ENCODE peak calls at places on chromosomes 16 and 17, in eight cellular contexts. Z is naive thymus-derived CD4-positive, alpha-beta T cell; V is transverse colon; A is effector memory CD4-positive, alpha-beta T cell; J is hepatocyte; O is thoracic aorta; Q is substantia nigra; I is left ventricle myocardium inferior. C is an unnamed sample.

GRCh38 chr17:36940313-36941264 is 3.3 kb downstream of the LHX1 start:
- DNase-seq in Z (no peak), I (no peak), O (no peak), A (no peak), V (no peak), J (no peak), Q (no peak), C (no peak)

GRCh38 chr16:15858921-15859668 is 2.3 kb upstream of the MYH11 start:
- DNase-seq in A (no peak), Z (no peak), J (no peak), I (no peak), V (no peak), Q (no peak), O (no peak), C (no peak)

GRCh38 chr17:57870283-57870635 is 20.4 kb upstream of the MRPS23 start:
- DNase-seq in V (no peak), Z (no peak), J (no peak), Q (no peak), O (no peak), A (no peak), I (no peak), C (no peak)

GRCh38 chr16:67537636-67538591 is 9.3 kb downstream of the RIPOR1 start:
- DNase-seq in O (no peak), V (peak; percentile 73), Q (no peak), J (peak; percentile 79), A (peak; percentile 70), Z (peak; percentile 66), I (peak; percentile 79), C (no peak)

GRCh38 chr16:20768121-20768520 is 4.3 kb downstream of the ACSM3 start:
- DNase-seq in J (no peak), O (no peak), V (no peak), I (no peak), Z (no peak), Q (no peak), A (no peak), C (no peak)

GRCh38 chr17:39650121-39650579 is 13.2 kb downstream of the STARD3 start:
- DNase-seq in Q (no peak), V (no peak), J (no peak), A (no peak), I (no peak), Z (no peak), O (no peak), C (no peak)

GRCh38 chr17:8314797-8315739 is 5.0 kb downstream of the ARHGEF15 start:
- DNase-seq in O (no peak), V (no peak), I (no peak), J (peak; percentile 53), Q (no peak), Z (no peak), A (no peak), C (no peak)

GRCh38 chr16:9053006-9053601 is 38.3 kb upstream of the HAPSTR1 start:
- DNase-seq in V (peak; percentile 49), A (no peak), Q (peak; percentile 3), I (peak; percentile 25), Z (no peak), J (peak; percentile 73), O (peak; percentile 20), C (peak; percentile 33)

GRCh38 chr17:75828741-75829140 is 15.5 kb downstream of the UNC13D start:
- DNase-seq in O (no peak), A (no peak), I (no peak), J (no peak), V (no peak), Q (no peak), Z (no peak), C (no peak)

GRCh38 chr17:75829747-75830146 is 14.5 kb downstream of the UNC13D start:
- DNase-seq in J (no peak), A (no peak), I (no peak), V (no peak), O (no peak), Z (no peak), Q (no peak), C (no peak)

GRCh38 chr17:75826561-75827290 is 17.5 kb downstream of the UNC13D start:
- DNase-seq in V (no peak), O (no peak), Z (no peak), A (no peak), J (no peak), I (no peak), Q (no peak), C (no peak)

GRCh38 chr17:75827291-75828050 is 16.7 kb downstream of the UNC13D start:
- DNase-seq in J (peak; percentile 75), V (peak; percentile 65), O (no peak), Q (peak; percentile 49), I (peak; percentile 76), Z (peak; percentile 66), A (peak; percentile 54), C (peak; percentile 81)

DNA sequence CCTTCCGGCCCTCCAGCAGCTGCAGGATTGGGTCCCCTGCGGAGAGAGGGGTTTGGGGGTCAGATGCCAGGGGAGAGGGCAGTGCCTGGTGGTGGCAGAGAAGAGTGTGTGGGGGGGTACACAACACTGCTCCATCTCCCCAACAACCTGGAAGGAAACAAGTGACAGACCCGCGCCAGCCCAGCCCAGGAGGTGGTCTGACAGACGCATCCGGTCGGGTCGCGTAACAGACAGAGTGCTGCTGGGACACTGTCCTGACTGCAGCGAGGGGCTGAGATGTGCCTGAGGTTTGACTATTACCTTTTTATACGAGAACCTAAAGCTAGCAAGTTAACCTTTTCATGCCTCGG is 16.2 kb downstream of the UNC13D start:
- DNase-seq in V (no peak), I (no peak), Z (no peak), J (no peak), A (no peak), O (no peak), Q (no peak), C (no peak)
- H3K27ac ChIP-seq in V (peak overlapping the region; percentile 80), I (peak overlapping the region; percentile 90), Z (peak overlapping the region; percentile 67), J (no peak overlapping the region), A (peak overlapping the region; percentile 64), O (peak overlapping the region; percentile 82), Q (peak overlapping the region; percentile 71), C (peak overlapping the region; percentile 71)

DNA sequence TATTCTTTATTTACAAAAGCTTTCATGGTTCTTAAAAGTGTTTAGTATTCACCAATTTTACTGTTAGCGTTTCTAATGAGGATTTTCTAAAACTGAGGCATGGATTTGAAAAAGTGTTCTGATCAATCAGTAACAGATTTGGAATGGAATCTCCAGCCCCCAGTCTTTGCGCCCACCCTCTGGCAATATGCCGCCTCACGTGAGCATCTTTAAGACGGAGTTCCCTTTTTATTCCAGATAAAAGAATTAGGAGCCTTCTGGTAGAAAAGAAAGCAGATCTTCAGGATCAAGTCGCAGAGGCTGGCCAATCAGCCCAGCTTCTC is 1.1 kb downstream of the TBC1D16 start:
- DNase-seq in J (no peak), A (no peak), Q (no peak), Z (no peak), I (no peak), V (no peak), O (no peak), C (no peak)
- H3K27ac ChIP-seq in J (peak overlapping the region; percentile 87), A (no peak overlapping the region), Q (no peak overlapping the region), Z (no peak overlapping the region), I (peak overlapping the region; percentile 94), V (peak overlapping the region; percentile 91), O (no peak overlapping the region), C (peak overlapping the region; percentile 85)

DNA sequence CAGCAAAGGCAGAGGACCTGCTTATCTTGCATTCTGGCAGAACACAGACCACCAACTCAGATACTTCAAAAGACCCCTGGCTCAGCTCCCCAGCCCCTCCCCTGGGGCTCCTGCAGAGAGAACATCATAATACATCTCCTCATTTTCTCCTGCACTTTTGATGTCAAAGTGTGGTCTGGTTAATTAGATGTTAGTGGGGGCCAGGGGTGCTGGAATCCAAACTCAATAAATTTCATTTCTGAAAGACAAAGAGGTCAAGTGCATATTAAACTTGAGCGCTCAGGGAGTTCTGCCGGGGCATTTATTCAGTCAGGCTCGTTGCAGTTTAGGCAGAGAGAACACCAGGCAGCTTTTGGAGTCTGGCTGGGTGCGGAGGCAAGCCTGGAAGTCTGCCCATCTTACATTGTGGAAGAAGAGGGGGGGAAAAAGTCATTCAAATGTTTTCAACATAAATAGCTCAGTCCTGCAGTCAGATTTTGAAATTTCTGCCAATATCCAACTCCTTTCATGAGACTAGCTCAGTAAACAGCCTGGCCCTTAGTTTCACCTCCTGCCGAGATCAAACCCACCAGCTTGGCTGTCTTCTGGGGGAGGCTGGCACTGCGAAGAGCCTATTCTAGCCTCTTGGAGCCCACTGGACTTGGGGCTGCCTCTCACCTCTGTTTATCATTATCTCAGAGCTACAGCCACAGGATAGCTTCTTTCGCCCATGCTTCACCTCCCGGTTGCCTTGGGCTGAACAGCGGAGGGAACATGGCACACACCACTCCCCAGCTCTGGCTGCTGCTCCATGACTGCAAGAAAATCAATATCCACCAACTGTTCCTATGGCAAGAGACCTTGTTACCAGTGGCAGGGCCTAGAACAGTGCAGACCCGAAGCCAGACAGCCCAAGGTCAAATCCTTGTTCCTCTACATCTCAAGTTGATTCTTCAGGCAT is 177.4 kb upstream of the CDH5 start:
- DNase-seq in V (no peak), O (no peak), I (no peak), Q (no peak), Z (no peak), A (no peak), J (peak; percentile 19), C (peak; percentile 72)
- H3K27ac ChIP-seq in V (peak overlapping the region; percentile 5), O (peak overlapping the region; percentile 13), I (no peak overlapping the region), Q (peak overlapping the region; percentile 27), Z (no peak overlapping the region), A (no peak overlapping the region), J (peak overlapping the region; percentile 38), C (peak overlapping the region; percentile 46)

GRCh38 chr17:72338304-72338703 is 217.5 kb downstream of the SOX9 start:
- DNase-seq in Z (no peak), Q (no peak), V (no peak), O (no peak), I (no peak), A (no peak), J (no peak), C (no peak)

GRCh38 chr17:72333570-72333969 is 212.8 kb downstream of the SOX9 start:
- DNase-seq in V (no peak), A (no peak), O (no peak), J (no peak), Z (no peak), I (no peak), Q (no peak), C (no peak)

GRCh38 chr17:72334205-72334604 is 213.4 kb downstream of the SOX9 start:
- DNase-seq in J (no peak), A (no peak), V (no peak), I (no peak), O (no peak), Q (no peak), Z (no peak), C (no peak)

GRCh38 chr17:72336804-72337070 is 215.9 kb downstream of the SOX9 start:
- DNase-seq in O (no peak), I (no peak), Z (no peak), J (no peak), V (no peak), A (no peak), Q (no peak), C (no peak)

DNA sequence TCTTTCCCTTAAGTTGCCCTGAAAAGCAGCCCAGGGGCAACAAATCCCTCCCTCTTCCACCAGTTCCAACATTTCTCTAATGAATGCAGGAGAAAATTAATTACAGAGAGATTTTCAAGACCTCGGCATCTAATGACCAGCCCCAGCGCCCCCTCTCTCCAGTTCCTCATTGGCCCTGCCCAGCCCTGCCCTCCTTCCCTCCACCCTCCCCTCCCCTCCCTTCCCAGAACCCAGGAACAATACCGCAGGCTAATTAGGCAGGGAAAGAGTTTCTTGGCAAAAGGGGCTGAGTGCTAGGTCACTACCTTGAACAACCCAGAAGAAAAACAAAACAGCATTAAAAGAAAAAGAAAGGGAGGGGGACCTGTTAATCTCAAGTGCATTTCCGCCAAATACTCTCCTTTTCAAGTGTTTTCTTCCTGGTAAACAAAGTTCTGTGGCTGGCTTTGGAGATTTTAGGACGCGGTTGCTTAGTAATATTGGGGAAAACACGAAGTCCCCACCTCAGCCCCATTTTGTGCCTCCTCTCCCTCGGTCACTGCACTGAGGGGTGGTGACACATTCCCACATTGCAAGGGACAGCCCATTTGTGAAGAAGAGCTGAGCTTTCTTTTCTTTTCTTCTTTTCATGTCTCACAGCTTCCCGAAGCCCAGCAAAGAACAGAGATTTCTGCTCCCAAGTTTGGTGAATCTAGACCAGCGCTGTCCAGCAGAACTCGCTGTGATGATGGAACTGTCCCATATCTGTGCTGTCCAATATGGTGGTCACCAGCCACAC is 215.4 kb downstream of the SOX9 start:
- DNase-seq in I (no peak), A (no peak), V (no peak), J (no peak), O (no peak), Q (peak; percentile 22), Z (no peak), C (no peak)
- H3K27ac ChIP-seq in I (no peak overlapping the region), A (no peak overlapping the region), V (no peak overlapping the region), J (no peak overlapping the region), O (no peak overlapping the region), Q (no peak overlapping the region), Z (no peak overlapping the region), C (no peak overlapping the region)

C was measured in tibial artery.